ENCODE peak calls at places on chromosomes 11 and 22, in ten cellular contexts. X, O, A, Y, C, M, R, D, V and S are unnamed samples.

GRCh38 chr11:125167954-125168821 is 3.6 kb downstream of the PKNOX2 start:
- DNase-seq in X (peak), O (peak), A (no peak), Y (no peak), C (no peak), M (no peak), R (peak), D (no peak), V (no peak), S (peak)

GRCh38 chr11:63892233-63892632 is 24.7 kb downstream of the RCOR2 start:
- DNase-seq in X (no peak), O (peak), A (no peak), Y (no peak), C (no peak), M (no peak), R (no peak), D (peak), V (no peak), S (no peak)

GRCh38 chr11:40842750-40843339 is 616.6 kb downstream of the LRRC4C start:
- DNase-seq in X (no peak), O (no peak), A (no peak), Y (no peak), C (no peak), M (no peak), R (no peak), D (no peak), V (no peak), S (no peak)

GRCh38 chr22:44443641-44444235 is 54.3 kb downstream of the RTL6 start:
- DNase-seq in X (no peak), O (no peak), A (no peak), Y (no peak), C (peak), M (no peak), R (peak), D (no peak), V (no peak), S (no peak)

GRCh38 chr22:21816787-21817496 is 50.5 kb downstream of the MAPK1 start:
- DNase-seq in X (peak), O (no peak), A (no peak), Y (peak), C (no peak), M (no peak), R (no peak), D (peak), V (peak), S (no peak)

GRCh38 chr22:45320326-45320976 is 10.7 kb downstream of the FAM118A start:
- DNase-seq in X (no peak), O (no peak), A (no peak), Y (no peak), C (no peak), M (no peak), R (peak), D (no peak), V (no peak), S (no peak)

GRCh38 chr11:19845633-19846032 is 133.0 kb downstream of the NAV2 start:
- DNase-seq in X (no peak), O (no peak), A (no peak), Y (no peak), C (no peak), M (no peak), R (no peak), D (no peak), V (no peak), S (no peak)

GRCh38 chr11:215581-216037 is 8.1 kb downstream of the RIC8A start:
- DNase-seq in X (no peak), O (no peak), A (no peak), Y (no peak), C (peak), M (no peak), R (peak), D (peak), V (no peak), S (no peak)

GRCh38 chr11:61639816-61640443 is 40.3 kb upstream of the DAGLA start:
- DNase-seq in X (no peak), O (no peak), A (no peak), Y (no peak), C (no peak), M (no peak), R (no peak), D (no peak), V (no peak), S (no peak)

GRCh38 chr11:6925636-6926207 is 504 bp upstream of the ZNF215 start:
- DNase-seq in X (no peak), O (peak), A (no peak), Y (peak), C (peak), M (peak), R (no peak), D (no peak), V (peak), S (no peak)

GRCh38 chr11:76803023-76803422 is 19.9 kb downstream of the TSKU start:
- DNase-seq in X (no peak), O (no peak), A (no peak), Y (peak), C (no peak), M (no peak), R (peak), D (no peak), V (peak), S (no peak)

GRCh38 chr11:23509023-23509422 is 648.7 kb upstream of the CCDC179 start:
- DNase-seq in X (no peak), O (no peak), A (no peak), Y (no peak), C (no peak), M (no peak), R (no peak), D (no peak), V (no peak), S (no peak)

GRCh38 chr11:27497284-27497866 is 9.2 kb downstream of the LIN7C start:
- DNase-seq in X (no peak), O (no peak), A (no peak), Y (peak), C (no peak), M (no peak), R (no peak), D (no peak), V (no peak), S (no peak)

GRCh38 chr11:74870485-74870884 is 78.4 kb downstream of the XRRA1 start:
- DNase-seq in X (no peak), O (peak), A (no peak), Y (peak), C (no peak), M (peak), R (no peak), D (peak), V (no peak), S (no peak)
- TF ChIP-seq CTCF in X (peak), O (peak), A (no peak), Y (peak), C (peak), M (peak), R (no peak), D (no peak), V (no peak), S (no peak)

GRCh38 chr11:79160786-79161403 is 279.9 kb downstream of the TENM4 start:
- DNase-seq in X (no peak), O (peak), A (no peak), Y (peak), C (no peak), M (no peak), R (no peak), D (no peak), V (no peak), S (peak)
- TF ChIP-seq CTCF in X (no peak), O (peak), A (no peak), Y (peak), C (peak), M (peak), R (no peak), D (no peak), V (no peak), S (peak)

DNA sequence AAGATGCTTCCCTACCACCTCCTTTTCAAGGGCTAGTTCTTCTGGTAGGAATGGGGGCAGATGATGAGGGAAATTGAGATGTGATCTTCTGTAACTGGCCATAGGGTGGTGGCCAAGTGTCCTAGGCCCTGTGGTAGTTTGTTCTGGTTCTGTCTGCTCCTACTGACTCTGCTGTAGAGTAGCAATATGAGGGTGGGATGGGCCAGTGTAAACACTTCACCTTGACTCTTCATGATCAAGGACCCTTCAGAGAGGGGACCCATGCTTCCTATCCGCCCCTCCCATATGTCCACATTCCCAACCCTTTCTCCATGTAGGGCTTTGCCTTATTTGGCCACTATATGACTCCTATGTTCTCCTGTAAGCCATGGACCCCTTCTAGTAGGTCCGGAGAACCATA is 230.3 kb upstream of the SESN3 start:
- DNase-seq in X (no peak), O (no peak), A (no peak), Y (no peak), C (no peak), M (no peak), R (no peak), D (no peak), V (no peak), S (no peak)
- TF ChIP-seq CTCF in X (no peak), O (no peak), A (no peak), Y (no peak), C (no peak), M (no peak), R (no peak), D (no peak), V (no peak), S (no peak)

GRCh38 chr11:92141159-92141558 is 83.5 kb upstream of the FAT3 start:
- DNase-seq in X (no peak), O (no peak), A (no peak), Y (no peak), C (no peak), M (no peak), R (no peak), D (no peak), V (no peak), S (no peak)

GRCh38 chr11:92141725-92142124 is 82.9 kb upstream of the FAT3 start:
- DNase-seq in X (no peak), O (no peak), A (no peak), Y (no peak), C (no peak), M (no peak), R (no peak), D (no peak), V (no peak), S (no peak)

GRCh38 chr11:92131289-92131890 is 93.2 kb upstream of the FAT3 start:
- DNase-seq in X (no peak), O (no peak), A (no peak), Y (peak), C (no peak), M (no peak), R (no peak), D (no peak), V (no peak), S (no peak)

GRCh38 chr11:92140021-92140420 is 84.6 kb upstream of the FAT3 start:
- DNase-seq in X (no peak), O (no peak), A (no peak), Y (no peak), C (no peak), M (no peak), R (no peak), D (no peak), V (no peak), S (no peak)

GRCh38 chr11:92136792-92137191 is 87.8 kb upstream of the FAT3 start:
- DNase-seq in X (no peak), O (peak), A (no peak), Y (peak), C (peak), M (no peak), R (no peak), D (no peak), V (no peak), S (no peak)
- TF ChIP-seq CTCF in X (no peak), O (peak), A (no peak), Y (peak), C (peak), M (no peak), R (no peak), D (no peak), V (no peak), S (no peak)

GRCh38 chr22:39215430-39216142 is 29.2 kb downstream of the PDGFB start:
- DNase-seq in X (no peak), O (peak), A (no peak), Y (no peak), C (peak), M (peak), R (peak), D (no peak), V (no peak), S (no peak)

GRCh38 chr22:39214006-39214382 is 30.8 kb downstream of the PDGFB start:
- DNase-seq in X (no peak), O (no peak), A (no peak), Y (no peak), C (no peak), M (no peak), R (peak), D (no peak), V (no peak), S (no peak)

GRCh38 chr22:39215070-39215396 is 29.7 kb downstream of the PDGFB start:
- DNase-seq in X (no peak), O (no peak), A (no peak), Y (no peak), C (no peak), M (no peak), R (peak), D (no peak), V (no peak), S (no peak)

GRCh38 chr22:39214383-39215069 is 30.3 kb downstream of the PDGFB start:
- DNase-seq in X (no peak), O (peak), A (no peak), Y (peak), C (peak), M (peak), R (peak), D (no peak), V (no peak), S (no peak)

GRCh38 chr22:39216143-39216490 is 28.7 kb downstream of the PDGFB start:
- DNase-seq in X (no peak), O (no peak), A (no peak), Y (no peak), C (no peak), M (no peak), R (peak), D (no peak), V (no peak), S (no peak)
- TF ChIP-seq CTCF in X (no peak), O (no peak), A (no peak), Y (no peak), C (peak), M (no peak), R (no peak), D (no peak), V (no peak), S (peak)

DNA sequence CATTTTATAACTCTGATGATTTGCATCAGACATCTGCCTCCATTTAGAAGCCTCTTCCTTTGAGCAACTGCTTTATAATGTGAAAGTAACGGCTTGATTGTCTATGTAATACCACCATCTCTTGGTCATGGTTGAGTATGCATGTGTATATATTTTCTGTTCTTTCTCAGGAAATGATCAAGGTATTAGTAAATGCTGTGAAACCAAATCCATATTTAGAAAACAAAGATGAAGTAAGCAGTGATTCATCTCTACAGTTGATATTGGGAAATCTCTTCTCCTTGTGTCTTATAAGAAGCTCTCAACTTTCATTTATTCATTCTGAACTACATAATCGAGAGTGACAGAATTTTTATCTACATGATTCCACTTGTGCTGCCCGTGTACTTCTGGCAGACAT is 104.6 kb upstream of the ANO3 start:
- DNase-seq in X (peak), O (peak), A (no peak), Y (peak), C (no peak), M (no peak), R (no peak), D (no peak), V (no peak), S (no peak)
- TF ChIP-seq CTCF in X (peak), O (peak), A (no peak), Y (peak), C (peak), M (no peak), R (peak), D (no peak), V (peak), S (no peak)